ENCODE peak calls at places on chromosomes 1 and 21, in seven cellular contexts. C is mammary epithelial cell, B is GM12892, X is B cell, A is amniotic stem cell, T is OCI-LY7, M is endothelial cell. Q is an unnamed sample.

GRCh38 chr1:247746391-247746935 is 1.5 kb downstream of the OR14A2 start:
- DNase-seq in C (peak), B (no peak), X (no peak), A (no peak), T (no peak), M (no peak), Q (no peak)

GRCh38 chr1:19414490-19414889 is 70.8 kb downstream of the CAPZB start:
- DNase-seq in C (no peak), B (no peak), X (no peak), A (no peak), T (no peak), M (no peak), Q (no peak)

GRCh38 chr1:115838805-115839705 is 1.9 kb downstream of the NHLH2 start:
- DNase-seq in C (peak), B (no peak), X (peak), A (no peak), T (no peak), M (peak), Q (peak)

GRCh38 chr1:162223488-162223887 is 153.2 kb downstream of the SPATA46 start:
- DNase-seq in C (no peak), B (no peak), X (no peak), A (no peak), T (no peak), M (no peak), Q (no peak)

GRCh38 chr21:32348604-32349332 is 44.0 kb downstream of the URB1 start:
- DNase-seq in C (no peak), B (no peak), X (no peak), A (no peak), T (no peak), M (no peak), Q (no peak)

GRCh38 chr1:2199042-2199810 is 4.7 kb upstream of the FAAP20 start:
- DNase-seq in C (peak), B (peak), X (peak), A (peak), T (no peak), M (peak), Q (no peak)

GRCh38 chr1:88175631-88176226 is 508.3 kb upstream of the PKN2 start:
- DNase-seq in C (peak), B (no peak), X (no peak), A (no peak), T (no peak), M (no peak), Q (no peak)

GRCh38 chr1:63653971-63654370 is 60.8 kb downstream of the PGM1 start:
- DNase-seq in C (no peak), B (no peak), X (no peak), A (no peak), T (no peak), M (no peak), Q (no peak)

GRCh38 chr1:167981933-167982332 is 45.1 kb upstream of the MPC2 start:
- DNase-seq in C (peak), B (no peak), X (no peak), A (no peak), T (no peak), M (no peak), Q (no peak)

GRCh38 chr1:155195201-155196102 is 12.2 kb downstream of the THBS3 start:
- DNase-seq in C (peak), B (no peak), X (peak), A (peak), T (no peak), M (no peak), Q (no peak)

GRCh38 chr1:75053207-75053606 is 81.0 kb upstream of the LHX8 start:
- DNase-seq in C (peak), B (no peak), X (no peak), A (no peak), T (no peak), M (no peak), Q (no peak)

GRCh38 chr21:37435120-37435519 is 68.5 kb downstream of the DYRK1A start:
- DNase-seq in C (peak), B (no peak), X (peak), A (peak), T (no peak), M (peak), Q (peak)

GRCh38 chr1:179823693-179824092 is 53.9 kb downstream of the TOR1AIP2 start:
- DNase-seq in C (no peak), B (no peak), X (no peak), A (no peak), T (no peak), M (no peak), Q (no peak)

GRCh38 chr21:35156293-35156976 is 107.3 kb upstream of the RUNX1 start:
- DNase-seq in C (no peak), B (no peak), X (no peak), A (no peak), T (no peak), M (no peak), Q (no peak)

GRCh38 chr1:1168451-1169411 is 4.9 kb upstream of the TTLL10 start:
- DNase-seq in C (no peak), B (no peak), X (peak), A (no peak), T (no peak), M (no peak), Q (no peak)

GRCh38 chr1:162530318-162530984 is 31.1 kb upstream of the UAP1 start:
- DNase-seq in C (no peak), B (peak), X (peak), A (no peak), T (peak), M (no peak), Q (no peak)

GRCh38 chr1:91148641-91149069 is 126.8 kb upstream of the ZNF644 start:
- DNase-seq in C (no peak), B (no peak), X (no peak), A (no peak), T (no peak), M (no peak), Q (peak)

GRCh38 chr1:18927082-18927653 is 24.8 kb upstream of the ALDH4A1 start:
- DNase-seq in C (peak), B (no peak), X (no peak), A (no peak), T (peak), M (no peak), Q (no peak)

GRCh38 chr21:38500073-38500472 is 1.8 kb upstream of the ERG start:
- DNase-seq in C (no peak), B (no peak), X (no peak), A (no peak), T (no peak), M (no peak), Q (no peak)

GRCh38 chr1:60657926-60658325 is 424.4 kb upstream of the NFIA start:
- DNase-seq in C (no peak), B (no peak), X (no peak), A (no peak), T (no peak), M (no peak), Q (no peak)

GRCh38 chr21:39018730-39019129 is 164.5 kb downstream of the PSMG1 start:
- DNase-seq in C (no peak), B (no peak), X (no peak), A (no peak), T (no peak), M (no peak), Q (no peak)

GRCh38 chr1:197395209-197395608 is 127.2 kb downstream of the CRB1 start:
- DNase-seq in C (no peak), B (no peak), X (no peak), A (no peak), T (no peak), M (no peak), Q (no peak)

GRCh38 chr1:49102752-49103151 is 326.1 kb upstream of the BEND5 start:
- DNase-seq in C (peak), B (no peak), X (no peak), A (peak), T (no peak), M (no peak), Q (no peak)

GRCh38 chr1:244340396-244340795 is 111.3 kb downstream of the ADSS2 start:
- DNase-seq in C (no peak), B (no peak), X (no peak), A (no peak), T (no peak), M (no peak), Q (no peak)

GRCh38 chr1:7326366-7326765 is 444.7 kb upstream of the VAMP3 start:
- DNase-seq in C (no peak), B (no peak), X (no peak), A (no peak), T (no peak), M (no peak), Q (no peak)

GRCh38 chr1:53593758-53594380 is 134.7 kb downstream of the DMRTB1 start:
- DNase-seq in C (no peak), B (no peak), X (no peak), A (no peak), T (no peak), M (peak), Q (no peak)

GRCh38 chr1:51651552-51651942 is 34.7 kb downstream of the OSBPL9 start:
- DNase-seq in C (no peak), B (no peak), X (no peak), A (no peak), T (no peak), M (no peak), Q (no peak)

GRCh38 chr1:12109901-12110300 is 46.8 kb downstream of the TNFRSF8 start:
- DNase-seq in C (no peak), B (no peak), X (no peak), A (no peak), T (no peak), M (no peak), Q (no peak)

GRCh38 chr1:91176250-91176649 is 154.4 kb upstream of the ZNF644 start:
- DNase-seq in C (no peak), B (no peak), X (no peak), A (no peak), T (no peak), M (no peak), Q (no peak)

Q was measured in DMS 273 treated with DMSO at 0.1 percent for 48 hours.